ENCODE peak calls at places on chromosomes 11 and 22, in five cellular contexts. K is A549, N is fibroblast of pulmonary artery, F is ascending aorta, Z is neural crest cell. X is an unnamed sample.

GRCh38 chr11:74678041-74678440 is 53.2 kb downstream of the CHRDL2 start:
- DNase-seq in F (no peak), K (no peak), N (no peak), Z (no peak), X (peak)

GRCh38 chr11:65625628-65626342 is 10.2 kb downstream of the PCNX3 start:
- DNase-seq in N (peak), F (no peak), K (peak), Z (peak), X (no peak)

GRCh38 chr11:128324051-128324481 is 263.3 kb downstream of the ETS1 start:
- DNase-seq in F (no peak), N (no peak), K (no peak), Z (no peak), X (no peak)

GRCh38 chr11:68997124-68997994 is 15.7 kb downstream of the MRGPRF start:
- DNase-seq in Z (no peak), K (no peak), F (no peak), N (no peak), X (peak)

GRCh38 chr11:70456921-70457532 is 58.7 kb downstream of the CTTN start:
- DNase-seq in F (no peak), K (no peak), Z (no peak), N (peak), X (no peak)

GRCh38 chr22:36015806-36016519 is 12.7 kb downstream of the RBFOX2 start:
- DNase-seq in K (no peak), N (no peak), F (no peak), Z (no peak), X (no peak)

GRCh38 chr11:48099916-48100446 is 116.6 kb upstream of the OR4B1 start:
- DNase-seq in N (no peak), K (no peak), F (no peak), Z (no peak), X (peak)

GRCh38 chr11:115100706-115101105 is 403.5 kb downstream of the CADM1 start:
- DNase-seq in N (no peak), K (no peak), F (no peak), Z (no peak), X (no peak)

GRCh38 chr22:50260434-50260800 is 1.1 kb downstream of the MAPK12 start:
- DNase-seq in N (no peak), Z (no peak), K (no peak), F (no peak), X (no peak)

GRCh38 chr22:38186429-38186828 is 4.8 kb upstream of the PLA2G6 start:
- DNase-seq in K (no peak), Z (no peak), F (no peak), N (no peak), X (no peak)

GRCh38 chr11:2867722-2868548 is 17.6 kb downstream of the CDKN1C start:
- DNase-seq in K (no peak), F (no peak), Z (no peak), N (no peak), X (no peak)

GRCh38 chr11:131253885-131254204 is 116.6 kb upstream of the NTM start:
- DNase-seq in F (no peak), K (no peak), Z (peak), N (no peak), X (no peak)

GRCh38 chr22:46650078-46650810 is 30.1 kb downstream of the GRAMD4 start:
- DNase-seq in K (no peak), Z (no peak), N (no peak), F (no peak), X (no peak)

GRCh38 chr22:29032014-29032475 is 29.6 kb downstream of the C22orf31 start:
- DNase-seq in N (no peak), Z (no peak), F (no peak), K (no peak), X (no peak)

GRCh38 chr22:27885977-27886842 is 32.8 kb downstream of the PITPNB start:
- DNase-seq in Z (peak), K (peak), F (no peak), N (peak), X (no peak)

GRCh38 chr22:44458044-44459020 is 39.7 kb downstream of the RTL6 start:
- DNase-seq in K (no peak), F (no peak), Z (no peak), N (no peak), X (no peak)

GRCh38 chr22:21796863-21797262 is 61.3 kb upstream of the YPEL1 start:
- DNase-seq in N (no peak), Z (no peak), F (no peak), K (no peak), X (no peak)

GRCh38 chr22:19121631-19122142 is 525 bp downstream of the DGCR2 start:
- DNase-seq in K (peak), F (no peak), N (no peak), Z (peak), X (no peak)

GRCh38 chr22:45007946-45008852 is 1.6 kb downstream of the PHF21B start:
- DNase-seq in Z (peak), N (no peak), K (peak), F (no peak), X (no peak)

GRCh38 chr22:42841444-42841843 is 15.6 kb downstream of the ARFGAP3 start:
- DNase-seq in N (no peak), F (no peak), Z (no peak), K (no peak), X (no peak)

GRCh38 chr11:72552399-72552910 is 118.1 kb upstream of the CLPB start:
- DNase-seq in Z (no peak), F (no peak), N (no peak), K (no peak), X (no peak)

GRCh38 chr11:78961186-78961782 is 386.6 kb upstream of the NARS2 start:
- DNase-seq in K (no peak), N (peak), F (no peak), Z (no peak), X (no peak)

GRCh38 chr11:76621866-76622265 is 48.7 kb downstream of the LRRC32 start:
- DNase-seq in F (no peak), K (no peak), Z (no peak), N (no peak), X (no peak)

GRCh38 chr11:59776210-59777066 is 21.3 kb downstream of the STX3 start:
- DNase-seq in K (peak), F (no peak), N (peak), Z (no peak), X (no peak)

GRCh38 chr22:48819232-48819631 is 1008.4 kb downstream of the BRD1 start:
- DNase-seq in N (no peak), Z (no peak), F (no peak), K (no peak), X (no peak)

GRCh38 chr11:119615003-119615878 is 113.8 kb downstream of the NECTIN1 start:
- DNase-seq in K (peak), N (peak), Z (no peak), F (no peak), X (no peak)

GRCh38 chr11:47106839-47107520 is 69.7 kb downstream of the ARFGAP2 start:
- DNase-seq in F (no peak), K (no peak), N (no peak), Z (no peak), X (no peak)

GRCh38 chr11:81070948-81071347 is 1630.1 kb upstream of the TENM4 start:
- DNase-seq in F (no peak), Z (no peak), K (no peak), N (no peak), X (no peak)

GRCh38 chr11:86205415-86206268 is 38.9 kb upstream of the EED start:
- DNase-seq in Z (no peak), N (no peak), K (no peak), F (no peak), X (no peak)
- TF ChIP-seq CTCF in Z (no peak), N (no peak), K (no peak), F (no peak), X (no peak)

GRCh38 chr11:61108847-61109585 is 6.7 kb downstream of the CD5 start:
- DNase-seq in F (no peak), K (no peak), N (no peak), Z (no peak), X (no peak)
- TF ChIP-seq CTCF in F (no peak), K (no peak), N (no peak), Z (no peak), X (no peak)

GRCh38 chr11:64489831-64490441 is 101.1 kb upstream of the SLC22A12 start:
- DNase-seq in F (no peak), Z (peak), K (peak), N (peak), X (no peak)
- TF ChIP-seq CTCF in F (peak), Z (peak), K (peak), N (peak), X (peak)

GRCh38 chr11:122653911-122654310 is 1.6 kb upstream of the UBASH3B start:
- DNase-seq in F (no peak), N (peak), K (no peak), Z (no peak), X (no peak)

GRCh38 chr11:122652495-122652894 is 3.0 kb upstream of the UBASH3B start:
- DNase-seq in Z (no peak), N (no peak), K (no peak), F (no peak), X (no peak)

GRCh38 chr11:122656073-122656630 is 630 bp downstream of the UBASH3B start:
- DNase-seq in F (no peak), N (peak), K (peak), Z (peak), X (peak)

GRCh38 chr11:122656631-122657101 is 1.1 kb downstream of the UBASH3B start:
- DNase-seq in K (peak), F (no peak), Z (peak), N (peak), X (no peak)

GRCh38 chr11:122655527-122656072 is at the start of gene UBASH3B:
- DNase-seq in Z (peak), K (peak), F (peak), N (peak), X (no peak)
- TF ChIP-seq CTCF in Z (no peak), K (no peak), F (no peak), N (no peak), X (peak)

GRCh38 chr11:105861225-105861624 is 160.8 kb downstream of the MSANTD4 start:
- DNase-seq in K (no peak), F (no peak), Z (no peak), N (peak), X (no peak)
- TF ChIP-seq CTCF in K (peak), F (no peak), Z (no peak), N (peak), X (no peak)